ENCODE peak calls at places on chromosomes 5 and 9, in five cellular contexts. D is sigmoid colon; C is upper lobe of right lung; S is effector memory CD4-positive, alpha-beta T cell; Y is transverse colon. I is an unnamed sample.

GRCh38 chr9:93072383-93072795 is 13.9 kb downstream of the SUSD3 start:
- DNase-seq in Y (peak), D (peak), C (no peak), S (no peak), I (peak)

GRCh38 chr9:107721705-107722245 is 232.2 kb upstream of the KLF4 start:
- DNase-seq in D (no peak), Y (no peak), C (no peak), S (no peak), I (no peak)

GRCh38 chr5:177426566-177427210 is at the start of gene GRK6:
- DNase-seq in C (peak), D (peak), Y (peak), S (peak), I (no peak)

GRCh38 chr5:153813871-153814270 is 224.8 kb downstream of the FAM114A2 start:
- DNase-seq in C (no peak), D (no peak), S (no peak), Y (no peak), I (no peak)

GRCh38 chr9:38418366-38418765 is 5.9 kb downstream of the IGFBPL1 start:
- DNase-seq in C (no peak), D (peak), S (no peak), Y (no peak), I (no peak)

GRCh38 chr5:1037671-1038416 is 29.2 kb downstream of the NKD2 start:
- DNase-seq in D (peak), C (no peak), Y (no peak), S (no peak), I (no peak)

GRCh38 chr5:127406326-127407121 is 110.9 kb upstream of the PRRC1 start:
- DNase-seq in Y (no peak), C (no peak), S (no peak), D (no peak), I (no peak)

GRCh38 chr5:180315762-180316212 is 23.9 kb upstream of the MAPK9 start:
- DNase-seq in S (peak), D (no peak), C (peak), Y (peak), I (peak)

GRCh38 chr5:43663916-43664315 is 60.9 kb downstream of the NNT start:
- DNase-seq in S (no peak), C (no peak), D (no peak), Y (no peak), I (no peak)

GRCh38 chr9:71506821-71507220 is 261.5 kb downstream of the CEMIP2 start:
- DNase-seq in S (no peak), D (no peak), C (no peak), Y (peak), I (no peak)

GRCh38 chr9:129403743-129404620 is 216.9 kb downstream of the C9orf50 start:
- DNase-seq in C (no peak), Y (no peak), D (no peak), S (no peak), I (no peak)

GRCh38 chr5:146647656-146648199 is 131.7 kb upstream of the GPR151 start:
- DNase-seq in D (no peak), S (no peak), C (no peak), Y (no peak), I (no peak)

GRCh38 chr5:142016576-142016975 is 3.7 kb upstream of the GNPDA1 start:
- DNase-seq in Y (no peak), S (no peak), C (no peak), D (no peak), I (peak)

GRCh38 chr5:103624035-103624461 is 61.5 kb upstream of the NUDT12 start:
- DNase-seq in C (no peak), S (no peak), Y (no peak), D (no peak), I (no peak)

GRCh38 chr5:132837868-132838267 is 7.4 kb upstream of the SHROOM1 start:
- DNase-seq in S (no peak), D (no peak), C (peak), Y (peak), I (no peak)
- H3K4me3 ChIP-seq in S (no peak), D (no peak), C (no peak), Y (no peak), I (no peak)

GRCh38 chr9:97502222-97502983 is 937 bp downstream of the TMOD1 start:
- DNase-seq in Y (no peak), D (no peak), C (no peak), S (no peak), I (no peak)
- H3K4me3 ChIP-seq in Y (peak), D (peak), C (peak), S (peak), I (no peak)

GRCh38 chr5:172104021-172104420 is 84.0 kb downstream of the STK10 start:
- DNase-seq in D (no peak), Y (no peak), S (no peak), C (no peak), I (no peak)

GRCh38 chr5:172105811-172106210 is 82.2 kb downstream of the STK10 start:
- DNase-seq in D (no peak), Y (no peak), C (no peak), S (no peak), I (no peak)

GRCh38 chr5:172107606-172108005 is 80.4 kb downstream of the STK10 start:
- DNase-seq in S (no peak), D (no peak), C (no peak), Y (no peak), I (no peak)

GRCh38 chr5:172104801-172105701 is 83.0 kb downstream of the STK10 start:
- DNase-seq in D (no peak), Y (no peak), C (no peak), S (no peak), I (no peak)

DNA sequence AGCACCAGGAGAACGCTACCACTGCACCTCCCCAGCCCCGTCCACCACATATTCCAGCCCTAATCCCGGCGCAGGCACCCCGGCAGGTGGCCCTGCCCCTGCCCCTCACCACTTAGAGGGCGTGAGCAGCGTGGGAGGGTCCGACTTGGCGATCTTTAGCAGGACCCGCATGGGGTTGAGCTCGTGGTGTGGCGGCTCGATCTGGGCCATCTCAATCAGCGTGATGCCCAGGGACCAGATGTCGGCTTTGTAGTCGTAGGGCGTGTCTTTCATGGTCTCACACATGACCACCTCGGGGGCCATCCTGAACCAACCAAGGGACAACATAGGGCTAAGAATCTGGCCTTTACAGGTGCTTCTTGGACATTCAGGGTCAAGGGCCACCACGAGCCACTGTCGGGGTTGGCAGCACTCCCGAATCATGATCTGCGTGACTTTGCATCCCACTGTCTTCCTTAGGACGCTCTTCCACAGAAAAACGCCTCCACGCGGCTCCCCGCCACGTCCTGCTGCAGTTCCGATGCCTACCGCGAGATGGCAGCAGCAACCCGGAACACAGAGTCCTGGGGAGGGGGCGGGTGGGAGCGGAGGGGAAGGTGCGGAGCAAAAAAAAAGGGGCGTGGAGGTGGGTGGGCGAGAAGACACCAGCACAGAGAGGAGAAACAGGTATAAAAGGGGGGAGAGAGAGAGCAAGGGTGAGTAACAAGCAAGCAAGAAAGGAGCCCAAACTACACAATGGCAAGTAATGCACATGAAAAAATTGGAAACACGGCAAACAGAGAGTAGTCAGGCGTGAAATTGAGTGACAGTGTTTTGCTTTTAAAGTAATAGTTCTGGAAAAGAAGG is 81.3 kb downstream of the STK10 start:
- DNase-seq in Y (peak), C (peak), S (peak), D (peak), I (no peak)
- H3K4me3 ChIP-seq in Y (peak), C (peak), S (no peak), D (peak), I (no peak)

GRCh38 chr5:169944922-169945675 is 35.2 kb downstream of the INSYN2B start:
- DNase-seq in D (no peak), S (no peak), C (no peak), Y (no peak), I (no peak)
- H3K4me3 ChIP-seq in D (no peak), S (no peak), C (no peak), Y (no peak), I (no peak)

GRCh38 chr5:32174011-32174866 is at the start of gene GOLPH3:
- DNase-seq in S (peak), D (peak), Y (peak), C (peak), I (peak)

GRCh38 chr5:32173394-32174010 is 617 bp downstream of the GOLPH3 start:
- DNase-seq in S (peak), Y (peak), D (peak), C (peak), I (no peak)

GRCh38 chr5:32168460-32169033 is 5.6 kb downstream of the GOLPH3 start:
- DNase-seq in Y (no peak), S (no peak), C (no peak), D (peak), I (no peak)

GRCh38 chr5:32172908-32173393 is 1.2 kb downstream of the GOLPH3 start:
- DNase-seq in C (no peak), Y (no peak), S (no peak), D (no peak), I (no peak)

GRCh38 chr5:32170303-32171170 is 3.6 kb downstream of the GOLPH3 start:
- DNase-seq in D (no peak), Y (no peak), S (no peak), C (no peak), I (no peak)
- H3K4me3 ChIP-seq in D (peak), Y (peak), S (no peak), C (no peak), I (no peak)

GRCh38 chr5:169670769-169671525 is 33.9 kb downstream of the DOCK2 start:
- DNase-seq in S (no peak), D (no peak), Y (peak), C (no peak), I (no peak)
- H3K4me3 ChIP-seq in S (no peak), D (no peak), Y (no peak), C (no peak), I (no peak)

GRCh38 chr9:134283111-134283515 is 43.1 kb upstream of the RXRA start:
- DNase-seq in S (no peak), D (peak), C (peak), Y (peak), I (no peak)
- H3K4me3 ChIP-seq in S (no peak), D (peak), C (no peak), Y (no peak), I (no peak)

GRCh38 chr5:62596691-62597090 is 18.1 kb downstream of the LRRC70 start:
- DNase-seq in S (no peak), C (no peak), D (no peak), Y (no peak), I (no peak)

GRCh38 chr5:62596096-62596495 is 17.5 kb downstream of the LRRC70 start:
- DNase-seq in Y (no peak), S (no peak), D (no peak), C (no peak), I (no peak)

GRCh38 chr5:62603934-62604333 is 25.3 kb downstream of the LRRC70 start:
- DNase-seq in C (no peak), Y (no peak), S (no peak), D (no peak), I (no peak)

GRCh38 chr5:62597314-62597713 is 18.7 kb downstream of the LRRC70 start:
- DNase-seq in S (no peak), D (no peak), Y (no peak), C (no peak), I (no peak)

GRCh38 chr5:62600560-62601252 is 22.1 kb downstream of the LRRC70 start:
- DNase-seq in Y (no peak), S (no peak), C (no peak), D (no peak), I (no peak)
- H3K4me3 ChIP-seq in Y (no peak), S (no peak), C (no peak), D (no peak), I (no peak)

I was measured in Jurkat, Clone E6-1.